ENCODE peak calls at places on chromosomes 1 and 21, in six cellular contexts. One of them, this sample, is unnamed.
A peak's percentile ranks its signal among the peaks of the same experiment; 100 is the strongest.

GRCh38 chr1:185155600-185156320 is 993 bp downstream of the TRMT1L start:
- DNase-seq in SK-N-SH: no peak
- DNase-seq in GM12878: peak; percentile 20
- DNase-seq in HepG2: no peak
- DNase-seq in K562: no peak
- DNase-seq in H1: no peak
- DNase-seq in this sample: no peak

GRCh38 chr1:91731815-91732214 is 154.1 kb downstream of the TGFBR3 start:
- DNase-seq in SK-N-SH: no peak
- DNase-seq in GM12878: no peak
- DNase-seq in HepG2: no peak
- DNase-seq in K562: no peak
- DNase-seq in H1: no peak
- DNase-seq in this sample: no peak

GRCh38 chr1:110235839-110236682 is 25.9 kb downstream of the KCNC4 start:
- DNase-seq in SK-N-SH: no peak
- DNase-seq in GM12878: no peak
- DNase-seq in HepG2: no peak
- DNase-seq in K562: peak; percentile 46
- DNase-seq in H1: no peak
- DNase-seq in this sample: no peak

GRCh38 chr1:176791911-176792310 is 328.9 kb downstream of the PAPPA2 start:
- DNase-seq in SK-N-SH: no peak
- DNase-seq in GM12878: no peak
- DNase-seq in HepG2: no peak
- DNase-seq in K562: no peak
- DNase-seq in H1: no peak
- DNase-seq in this sample: no peak

GRCh38 chr1:150578278-150579109 is 916 bp downstream of the MCL1 start:
- DNase-seq in SK-N-SH: peak; percentile 27
- DNase-seq in GM12878: no peak
- DNase-seq in HepG2: peak; percentile 72
- DNase-seq in K562: peak; percentile 30
- DNase-seq in H1: no peak
- DNase-seq in this sample: peak; percentile 70

GRCh38 chr1:173477286-173478098 is at the start of gene PRDX6:
- DNase-seq in SK-N-SH: no peak
- DNase-seq in GM12878: no peak
- DNase-seq in HepG2: peak; percentile 48
- DNase-seq in K562: no peak
- DNase-seq in H1: peak; percentile 15
- DNase-seq in this sample: peak; percentile 68

GRCh38 chr1:115056395-115056798 is 26.8 kb downstream of the TSHB start:
- DNase-seq in SK-N-SH: no peak
- DNase-seq in GM12878: no peak
- DNase-seq in HepG2: no peak
- DNase-seq in K562: no peak
- DNase-seq in H1: no peak
- DNase-seq in this sample: peak; percentile 88

GRCh38 chr1:217188280-217189235 is 442.3 kb downstream of the GPATCH2 start:
- DNase-seq in SK-N-SH: no peak
- DNase-seq in GM12878: no peak
- DNase-seq in HepG2: no peak
- DNase-seq in K562: no peak
- DNase-seq in H1: no peak
- DNase-seq in this sample: no peak

GRCh38 chr1:65674522-65674921 is 118.2 kb upstream of the PDE4B start:
- DNase-seq in SK-N-SH: no peak
- DNase-seq in GM12878: no peak
- DNase-seq in HepG2: no peak
- DNase-seq in K562: no peak
- DNase-seq in H1: no peak
- DNase-seq in this sample: no peak

GRCh38 chr1:32984090-32984828 is 19.6 kb upstream of the RNF19B start:
- DNase-seq in SK-N-SH: peak; percentile 86
- DNase-seq in GM12878: peak; percentile 48
- DNase-seq in HepG2: no peak
- DNase-seq in K562: no peak
- DNase-seq in H1: no peak
- DNase-seq in this sample: no peak

GRCh38 chr1:113517983-113518382 is 127.7 kb downstream of the MAGI3 start:
- DNase-seq in SK-N-SH: no peak
- DNase-seq in GM12878: no peak
- DNase-seq in HepG2: no peak
- DNase-seq in K562: no peak
- DNase-seq in H1: no peak
- DNase-seq in this sample: no peak

GRCh38 chr1:19872190-19872589 is 10.0 kb upstream of the OTUD3 start:
- DNase-seq in SK-N-SH: no peak
- DNase-seq in GM12878: no peak
- DNase-seq in HepG2: peak; percentile 29
- DNase-seq in K562: no peak
- DNase-seq in H1: no peak
- DNase-seq in this sample: no peak

GRCh38 chr1:245060684-245061374 is 94.0 kb upstream of the KIF26B start:
- DNase-seq in SK-N-SH: peak; percentile 21
- DNase-seq in GM12878: no peak
- DNase-seq in HepG2: peak; percentile 95
- DNase-seq in K562: no peak
- DNase-seq in H1: no peak
- DNase-seq in this sample: no peak

GRCh38 chr1:230205719-230206198 is 138.7 kb downstream of the GALNT2 start:
- DNase-seq in SK-N-SH: no peak
- DNase-seq in GM12878: no peak
- DNase-seq in HepG2: no peak
- DNase-seq in K562: peak; percentile 81
- DNase-seq in H1: no peak
- DNase-seq in this sample: no peak

GRCh38 chr21:41943468-41944250 is 10.2 kb downstream of the C2CD2 start:
- DNase-seq in SK-N-SH: no peak
- DNase-seq in GM12878: no peak
- DNase-seq in HepG2: no peak
- DNase-seq in K562: no peak
- DNase-seq in H1: no peak
- DNase-seq in this sample: no peak

DNA sequence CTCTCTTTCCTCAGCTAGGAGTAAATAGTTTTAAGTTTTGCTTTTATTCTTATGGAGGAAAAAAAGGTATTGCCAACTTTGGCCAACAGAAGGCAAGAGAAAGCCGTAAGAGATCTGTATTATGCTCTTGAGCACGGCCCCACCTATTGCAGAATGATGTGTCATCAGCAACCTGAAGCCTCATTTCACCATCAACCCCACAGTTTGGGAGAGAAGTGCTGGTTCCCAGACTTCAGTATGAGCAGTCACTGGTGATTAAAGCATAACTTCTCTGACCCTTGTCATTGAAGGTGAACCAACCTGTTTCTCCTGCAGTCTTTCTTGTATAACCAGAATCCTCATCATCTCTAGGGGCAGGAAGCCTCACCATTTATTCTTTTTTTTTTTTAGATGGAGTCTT is 100.2 kb downstream of the SIPA1L2 start:
- DNase-seq in SK-N-SH: no peak
- DNase-seq in GM12878: no peak
- DNase-seq in HepG2: no peak
- DNase-seq in K562: no peak
- DNase-seq in H1: no peak
- DNase-seq in this sample: no peak
- TF ChIP-seq GABPA in SK-N-SH: no peak
- TF ChIP-seq GABPA in GM12878: no peak
- TF ChIP-seq GABPA in HepG2: no peak
- TF ChIP-seq GABPA in K562: no peak
- TF ChIP-seq GABPA in H1: no peak
- TF ChIP-seq GABPA in this sample: no peak

GRCh38 chr1:112461200-112461871 is 47.4 kb upstream of the WNT2B start:
- DNase-seq in SK-N-SH: no peak
- DNase-seq in GM12878: no peak
- DNase-seq in HepG2: no peak
- DNase-seq in K562: no peak
- DNase-seq in H1: no peak
- DNase-seq in this sample: no peak
- H3K27ac ChIP-seq in SK-N-SH: no peak overlapping the region
- H3K27ac ChIP-seq in GM12878: no peak overlapping the region
- H3K27ac ChIP-seq in HepG2: no peak overlapping the region
- H3K27ac ChIP-seq in K562: no peak overlapping the region
- H3K27ac ChIP-seq in H1: peak overlapping the region; percentile 22
- H3K27ac ChIP-seq in this sample: no peak overlapping the region

GRCh38 chr1:220294754-220295419 is 22.6 kb upstream of the RAB3GAP2 start:
- DNase-seq in SK-N-SH: no peak
- DNase-seq in GM12878: no peak
- DNase-seq in HepG2: no peak
- DNase-seq in K562: no peak
- DNase-seq in H1: no peak
- DNase-seq in this sample: no peak
- TF ChIP-seq GABPA in SK-N-SH: no peak
- TF ChIP-seq GABPA in GM12878: no peak
- TF ChIP-seq GABPA in HepG2: no peak
- TF ChIP-seq GABPA in K562: no peak
- TF ChIP-seq GABPA in H1: no peak
- TF ChIP-seq GABPA in this sample: no peak

DNA sequence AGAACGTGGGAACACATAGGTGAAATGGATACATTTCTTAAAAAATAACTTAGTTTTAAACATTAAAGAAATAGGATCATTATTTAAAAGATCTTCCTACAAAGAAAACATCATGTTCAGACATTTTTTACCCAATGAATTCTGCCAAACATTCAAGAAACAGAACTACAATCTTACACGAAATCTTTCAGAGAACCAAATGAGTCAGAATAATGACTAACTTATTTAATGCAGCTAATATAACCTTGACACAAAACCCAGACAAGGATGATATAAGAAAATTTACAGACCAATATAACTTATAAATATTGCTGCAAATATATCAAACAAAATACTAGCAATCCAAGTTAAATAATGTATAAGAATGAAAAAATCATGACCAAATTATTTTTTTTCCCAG is 220.1 kb upstream of the KCNK2 start:
- DNase-seq in SK-N-SH: no peak
- DNase-seq in GM12878: no peak
- DNase-seq in HepG2: no peak
- DNase-seq in K562: no peak
- DNase-seq in H1: no peak
- DNase-seq in this sample: no peak
- H3K27ac ChIP-seq in SK-N-SH: peak overlapping the region; percentile 84
- H3K27ac ChIP-seq in GM12878: no peak overlapping the region
- H3K27ac ChIP-seq in HepG2: no peak overlapping the region
- H3K27ac ChIP-seq in K562: no peak overlapping the region
- H3K27ac ChIP-seq in H1: no peak overlapping the region
- H3K27ac ChIP-seq in this sample: no peak overlapping the region

DNA sequence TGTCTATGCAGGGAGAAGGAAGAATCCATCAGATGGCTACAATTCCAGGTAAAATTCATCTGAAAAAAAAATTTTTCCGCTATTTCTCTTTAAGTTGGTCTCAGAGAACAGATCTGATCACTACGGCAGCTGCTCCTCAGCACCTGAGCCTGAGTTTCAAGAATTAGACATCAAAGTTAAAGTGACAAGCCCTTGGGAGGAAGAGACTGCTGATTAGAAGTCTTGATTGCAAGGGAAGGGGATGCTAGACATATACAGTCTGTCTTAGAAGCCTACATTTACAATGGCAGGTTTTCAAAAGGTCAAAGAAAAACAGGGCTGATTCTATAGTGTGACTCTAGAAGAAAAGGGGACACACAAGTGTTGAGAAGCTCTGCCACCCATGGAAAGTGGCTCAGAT is 48.3 kb downstream of the SUSD4 start:
- DNase-seq in SK-N-SH: no peak
- DNase-seq in GM12878: no peak
- DNase-seq in HepG2: no peak
- DNase-seq in K562: no peak
- DNase-seq in H1: no peak
- DNase-seq in this sample: no peak
- TF ChIP-seq GABPA in SK-N-SH: no peak
- TF ChIP-seq GABPA in GM12878: no peak
- TF ChIP-seq GABPA in HepG2: no peak
- TF ChIP-seq GABPA in K562: no peak
- TF ChIP-seq GABPA in H1: no peak
- TF ChIP-seq GABPA in this sample: no peak

GRCh38 chr1:39178541-39179431 is 25.7 kb upstream of the MACF1 start:
- DNase-seq in SK-N-SH: no peak
- DNase-seq in GM12878: no peak
- DNase-seq in HepG2: peak; percentile 71
- DNase-seq in K562: peak; percentile 29
- DNase-seq in H1: no peak
- DNase-seq in this sample: no peak

GRCh38 chr1:39184354-39184818 is 20.1 kb upstream of the MACF1 start:
- DNase-seq in SK-N-SH: no peak
- DNase-seq in GM12878: no peak
- DNase-seq in HepG2: no peak
- DNase-seq in K562: peak; percentile 73
- DNase-seq in H1: no peak
- DNase-seq in this sample: no peak

GRCh38 chr1:39183503-39184353 is 20.8 kb upstream of the MACF1 start:
- DNase-seq in SK-N-SH: no peak
- DNase-seq in GM12878: no peak
- DNase-seq in HepG2: peak; percentile 90
- DNase-seq in K562: peak; percentile 50
- DNase-seq in H1: no peak
- DNase-seq in this sample: no peak

GRCh38 chr1:39181311-39181710 is 23.2 kb upstream of the MACF1 start:
- DNase-seq in SK-N-SH: no peak
- DNase-seq in GM12878: no peak
- DNase-seq in HepG2: no peak
- DNase-seq in K562: no peak
- DNase-seq in H1: no peak
- DNase-seq in this sample: no peak

DNA sequence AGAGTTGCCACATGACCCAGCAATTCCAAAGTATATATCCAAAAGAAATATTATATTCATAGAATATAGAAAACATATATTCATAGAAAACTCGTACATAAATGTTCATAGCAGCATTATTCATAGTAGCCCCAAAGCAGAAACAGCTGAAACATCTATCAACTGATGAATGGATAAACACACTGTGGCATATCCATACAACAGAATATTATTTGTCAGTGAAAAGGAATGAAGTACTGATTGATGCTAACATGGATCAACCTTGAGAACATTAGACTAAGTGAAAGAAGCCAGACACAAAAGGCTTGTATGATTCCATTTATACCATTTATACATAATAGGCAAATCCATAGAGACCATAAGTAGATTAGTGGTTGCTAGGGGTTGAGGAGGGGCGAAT is 21.7 kb upstream of the MACF1 start:
- DNase-seq in SK-N-SH: no peak
- DNase-seq in GM12878: no peak
- DNase-seq in HepG2: no peak
- DNase-seq in K562: no peak
- DNase-seq in H1: no peak
- DNase-seq in this sample: no peak
- H3K27ac ChIP-seq in SK-N-SH: peak overlapping the region; percentile 93
- H3K27ac ChIP-seq in GM12878: no peak overlapping the region
- H3K27ac ChIP-seq in HepG2: no peak overlapping the region
- H3K27ac ChIP-seq in K562: no peak overlapping the region
- H3K27ac ChIP-seq in H1: no peak overlapping the region
- H3K27ac ChIP-seq in this sample: no peak overlapping the region

This sample was measured in HL-60.